ENCODE peak calls at places on chromosomes 1 and 21, in nine cellular contexts. U is lower leg skin; B is GM12892; P is A549; X is fibroblast of gingiva; Y is CD8-positive, alpha-beta T cell; H is OCI-M1; G is HTR-8/SVneo; A is GM04504. W is an unnamed sample.

GRCh38 chr1:54558434-54559030 is 10.5 kb downstream of the ACOT11 start:
- DNase-seq in U (peak; percentile 67), B (no peak), P (no peak), X (no peak), Y (no peak), H (no peak), G (no peak), A (no peak), W (no peak)

GRCh38 chr1:167683641-167684502 is 37.9 kb upstream of the MPZL1 start:
- DNase-seq in U (no peak), B (no peak), P (no peak), X (no peak), Y (no peak), H (no peak), G (no peak), A (no peak), W (no peak)

GRCh38 chr1:4129693-4130092 is 229.6 kb upstream of the C1orf174 start:
- DNase-seq in U (no peak), B (no peak), P (no peak), X (no peak), Y (no peak), H (no peak), G (no peak), A (no peak), W (no peak)

GRCh38 chr1:36350659-36351171 is 27.3 kb upstream of the EVA1B start:
- DNase-seq in U (no peak), B (no peak), P (peak; percentile 49), X (peak; percentile 84), Y (peak; percentile 55), H (no peak), G (peak; percentile 74), A (no peak), W (peak; percentile 75)

GRCh38 chr1:214184992-214185391 is 96.0 kb upstream of the SMYD2 start:
- DNase-seq in U (no peak), B (no peak), P (no peak), X (no peak), Y (no peak), H (no peak), G (no peak), A (no peak), W (no peak)

GRCh38 chr1:150161747-150162581 is 12.2 kb downstream of the PLEKHO1 start:
- DNase-seq in U (no peak), B (no peak), P (peak; percentile 29), X (no peak), Y (no peak), H (peak; percentile 78), G (no peak), A (no peak), W (peak; percentile 50)

GRCh38 chr1:227999056-227999930 is 7.5 kb upstream of the WNT3A start:
- DNase-seq in U (peak; percentile 88), B (peak; percentile 68), P (peak; percentile 86), X (peak; percentile 57), Y (peak; percentile 65), H (peak; percentile 82), G (peak; percentile 90), A (peak; percentile 56), W (peak; percentile 67)

GRCh38 chr21:43772368-43772870 is 3.7 kb downstream of the CSTB start:
- DNase-seq in U (no peak), B (no peak), P (no peak), X (no peak), Y (no peak), H (no peak), G (no peak), A (no peak), W (no peak)

GRCh38 chr1:157178490-157178889 is 40.3 kb upstream of the ETV3 start:
- DNase-seq in U (no peak), B (no peak), P (no peak), X (no peak), Y (no peak), H (no peak), G (no peak), A (no peak), W (no peak)

GRCh38 chr1:89603651-89604413 is 29.1 kb upstream of the LRRC8C start:
- DNase-seq in U (no peak), B (no peak), P (no peak), X (no peak), Y (no peak), H (no peak), G (no peak), A (no peak), W (peak; percentile 64)

GRCh38 chr1:58441699-58442098 is 104.8 kb downstream of the OMA1 start:
- DNase-seq in U (no peak), B (no peak), P (no peak), X (peak; percentile 44), Y (no peak), H (no peak), G (no peak), A (peak; percentile 36), W (no peak)

GRCh38 chr1:183205196-183205781 is 19.2 kb downstream of the LAMC2 start:
- DNase-seq in U (no peak), B (no peak), P (no peak), X (peak; percentile 96), Y (no peak), H (no peak), G (no peak), A (peak; percentile 67), W (no peak)

W was measured in HCEC 1CT.